ENCODE peak calls at places on chromosomes 13 and 19, in six cellular contexts. Y is breast epithelium, D is uterus, W is adrenal gland, R is prostate gland, S is suprapubic skin. I is an unnamed sample. For H3K4me1 and H3K27me3, the result is how much of the 10 kb centered on the place peaks cover.

GRCh38 chr19:38209671-38210457 is 14.2 kb downstream of the DPF1 start:
- DNase-seq in Y (no peak), D (peak), W (no peak), R (peak), S (peak), I (peak)

GRCh38 chr13:55714120-55714519 is 1426.6 kb upstream of the PRR20A start:
- DNase-seq in Y (no peak), D (no peak), W (no peak), R (no peak), S (no peak), I (no peak)

GRCh38 chr13:40694426-40694825 is 28.0 kb upstream of the FOXO1 start:
- DNase-seq in Y (no peak), D (no peak), W (no peak), R (no peak), S (no peak), I (no peak)

GRCh38 chr13:112057736-112058518 is 9.0 kb upstream of the SOX1 start:
- DNase-seq in Y (no peak), D (no peak), W (no peak), R (no peak), S (peak), I (no peak)

GRCh38 chr13:113187263-113187669 is 21.2 kb downstream of the PCID2 start:
- DNase-seq in Y (no peak), D (peak), W (peak), R (no peak), S (peak), I (peak)

GRCh38 chr19:43820098-43820860 is 6.8 kb upstream of the ZNF283 start:
- DNase-seq in Y (peak), D (peak), W (no peak), R (no peak), S (no peak), I (no peak)

GRCh38 chr19:4970558-4971423 is 1.9 kb downstream of the KDM4B start:
- DNase-seq in Y (no peak), D (no peak), W (peak), R (no peak), S (no peak), I (no peak)

GRCh38 chr13:65932587-65933239 is 1297.4 kb downstream of the PCDH9 start:
- DNase-seq in Y (no peak), D (no peak), W (no peak), R (no peak), S (no peak), I (no peak)

GRCh38 chr19:48556163-48556562 is 4.2 kb downstream of the SULT2B1 start:
- DNase-seq in Y (no peak), D (no peak), W (peak), R (no peak), S (no peak), I (no peak)

GRCh38 chr19:48724796-48725753 is 5.5 kb upstream of the MAMSTR start:
- DNase-seq in Y (no peak), D (peak), W (peak), R (no peak), S (no peak), I (peak)

GRCh38 chr19:13036366-13036976 is 41.2 kb downstream of the NFIX start:
- DNase-seq in Y (peak), D (no peak), W (no peak), R (no peak), S (no peak), I (peak)

GRCh38 chr19:5083547-5083965 is 114.6 kb downstream of the KDM4B start:
- DNase-seq in Y (no peak), D (peak), W (peak), R (no peak), S (no peak), I (no peak)

GRCh38 chr13:36767276-36767675 is 51.7 kb upstream of the RFXAP start:
- DNase-seq in Y (no peak), D (no peak), W (no peak), R (no peak), S (no peak), I (no peak)

GRCh38 chr13:109281823-109282239 is 504.6 kb downstream of the IRS2 start:
- DNase-seq in Y (no peak), D (no peak), W (peak), R (no peak), S (no peak), I (no peak)

GRCh38 chr19:4638330-4638729 is 986 bp upstream of the TNFAIP8L1 start:
- DNase-seq in Y (no peak), D (no peak), W (no peak), R (no peak), S (no peak), I (peak)

GRCh38 chr13:35514801-35515502 is 38.5 kb upstream of the MAB21L1 start:
- DNase-seq in Y (no peak), D (no peak), W (no peak), R (no peak), S (no peak), I (no peak)

GRCh38 chr19:39409886-39410619 is 2.4 kb upstream of the PLEKHG2 start:
- DNase-seq in Y (no peak), D (peak), W (peak), R (peak), S (peak), I (peak)

GRCh38 chr13:94268661-94269060 is 210.8 kb downstream of the DCT start:
- DNase-seq in Y (no peak), D (no peak), W (no peak), R (no peak), S (no peak), I (no peak)

GRCh38 chr19:27974082-27974513 is 1238.9 kb downstream of the UQCRFS1 start:
- DNase-seq in Y (no peak), D (no peak), W (peak), R (no peak), S (no peak), I (peak)

GRCh38 chr13:28607187-28607955 is 51.6 kb upstream of the POMP start:
- DNase-seq in Y (no peak), D (no peak), W (no peak), R (no peak), S (no peak), I (no peak)

GRCh38 chr13:43936630-43937029 is 56.9 kb downstream of the LACC1 start:
- DNase-seq in Y (no peak), D (no peak), W (no peak), R (no peak), S (no peak), I (no peak)

GRCh38 chr13:76335463-76335862 is 550.7 kb downstream of the KCTD12 start:
- DNase-seq in Y (no peak), D (no peak), W (no peak), R (no peak), S (no peak), I (no peak)

GRCh38 chr13:112567161-112567862 is 20.6 kb downstream of the TUBGCP3 start:
- DNase-seq in Y (no peak), D (no peak), W (no peak), R (no peak), S (no peak), I (no peak)

GRCh38 chr19:35159606-35160005 is 5.1 kb downstream of the FXYD5 start:
- DNase-seq in Y (no peak), D (no peak), W (no peak), R (no peak), S (no peak), I (no peak)

GRCh38 chr13:36438594-36439483 is 6.5 kb downstream of the CCNA1 start:
- DNase-seq in Y (no peak), D (no peak), W (no peak), R (no peak), S (no peak), I (no peak)

GRCh38 chr13:30934381-30934780 is 1.9 kb downstream of the TEX26 start:
- DNase-seq in Y (no peak), D (no peak), W (no peak), R (no peak), S (no peak), I (no peak)

GRCh38 chr13:89891416-89891815 is 1456.1 kb upstream of the MIR17HG start:
- DNase-seq in Y (no peak), D (no peak), W (no peak), R (no peak), S (no peak), I (no peak)

GRCh38 chr13:37074703-37075102 is 15.2 kb upstream of the SUPT20H start:
- DNase-seq in Y (no peak), D (no peak), W (no peak), R (no peak), S (no peak), I (peak)

GRCh38 chr19:1125601-1126533 is 22.1 kb downstream of the GPX4 start:
- DNase-seq in Y (no peak), D (no peak), W (peak), R (no peak), S (no peak), I (no peak)

GRCh38 chr19:51094696-51095279 is 12.1 kb upstream of the KLK14 start:
- DNase-seq in Y (no peak), D (no peak), W (no peak), R (no peak), S (no peak), I (peak)

GRCh38 chr13:110216403-110217041 is 90.4 kb downstream of the COL4A1 start:
- DNase-seq in Y (no peak), D (peak), W (peak), R (no peak), S (no peak), I (no peak)

GRCh38 chr19:17225051-17225450 is 975 bp upstream of the OCEL1 start:
- DNase-seq in Y (no peak), D (no peak), W (no peak), R (no peak), S (no peak), I (no peak)

GRCh38 chr13:50526771-50527567 is 316.5 kb downstream of the DLEU7 start:
- DNase-seq in Y (peak), D (no peak), W (no peak), R (peak), S (no peak), I (no peak)

GRCh38 chr19:50716178-50717025 is 3.2 kb downstream of the SHANK1 start:
- DNase-seq in Y (no peak), D (no peak), W (no peak), R (no peak), S (no peak), I (no peak)

GRCh38 chr13:44969858-44970484 is 19.3 kb downstream of the NUFIP1 start:
- DNase-seq in Y (no peak), D (no peak), W (no peak), R (peak), S (no peak), I (peak)

GRCh38 chr13:43965446-43965845 is 85.7 kb downstream of the LACC1 start:
- DNase-seq in Y (no peak), D (no peak), W (no peak), R (no peak), S (no peak), I (no peak)

DNA sequence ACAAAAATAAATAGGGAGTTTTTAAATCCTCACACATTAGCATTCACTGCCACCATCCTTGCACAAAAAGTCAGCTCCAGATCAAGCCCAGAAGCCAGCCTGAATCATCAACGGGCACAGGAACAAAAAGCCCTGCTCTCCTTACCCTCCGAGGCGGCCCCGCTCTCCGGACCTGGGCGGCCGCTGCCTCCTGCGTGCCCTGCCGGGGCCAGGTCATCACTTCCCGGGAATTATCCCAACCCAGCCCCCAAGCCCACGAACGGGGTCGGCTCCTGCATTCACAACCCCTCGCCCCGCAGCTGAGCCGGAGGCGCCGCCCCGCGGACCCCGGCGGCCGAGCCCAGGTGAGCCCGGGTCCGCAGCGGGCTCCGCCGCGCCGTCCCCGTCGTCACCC is 754 bp downstream of the DNAJB1 start:
- DNase-seq in Y (no peak), D (no peak), W (no peak), R (no peak), S (no peak), I (no peak)
- H3K4me1 ChIP-seq in Y (under half), D (under half), W (under half), R (under half), S (half or more), I (under half)

GRCh38 chr19:45094158-45094557 is 1.2 kb downstream of the PPP1R37 start:
- DNase-seq in Y (no peak), D (no peak), W (no peak), R (no peak), S (no peak), I (no peak)

GRCh38 chr19:45094707-45095106 is 1.7 kb downstream of the PPP1R37 start:
- DNase-seq in Y (no peak), D (no peak), W (no peak), R (no peak), S (no peak), I (no peak)

GRCh38 chr19:45096700-45097099 is 3.7 kb downstream of the PPP1R37 start:
- DNase-seq in Y (no peak), D (no peak), W (no peak), R (no peak), S (no peak), I (no peak)

GRCh38 chr19:45097450-45097775 is 4.4 kb downstream of the PPP1R37 start:
- DNase-seq in Y (no peak), D (no peak), W (no peak), R (no peak), S (no peak), I (no peak)

GRCh38 chr19:45095496-45096413 is 2.8 kb downstream of the PPP1R37 start:
- DNase-seq in Y (no peak), D (no peak), W (no peak), R (no peak), S (no peak), I (no peak)
- H3K27me3 ChIP-seq in Y (under half), D (under half), W (under half), R (under half), S (under half), I (under half)

GRCh38 chr19:18380843-18381242 is 5.1 kb upstream of the GDF15 start:
- DNase-seq in Y (no peak), D (no peak), W (no peak), R (no peak), S (no peak), I (no peak)
- H3K4me1 ChIP-seq in Y (under half), D (under half), W (under half), R (under half), S (under half), I (under half)

GRCh38 chr19:7763696-7764095 is 653 bp downstream of the CLEC4M start:
- DNase-seq in Y (no peak), D (no peak), W (peak), R (no peak), S (no peak), I (no peak)
- H3K27me3 ChIP-seq in Y (under half), D (under half), W (under half), R (under half), S (under half), I (under half)

GRCh38 chr19:46789371-46789770 is 977 bp upstream of the SLC1A5 start:
- DNase-seq in Y (no peak), D (no peak), W (no peak), R (no peak), S (no peak), I (no peak)
- H3K4me1 ChIP-seq in Y (under half), D (under half), W (under half), R (under half), S (under half), I (under half)

I was measured in SJCRH30.